ENCODE peak calls at places on chromosomes 3 and 15, in seven cellular contexts. I is OCI-LY7, F is IMR-90, S is hepatocyte, L is fibroblast of lung, V is mammary epithelial cell, C is neural progenitor cell. G is an unnamed sample.

GRCh38 chr15:52095597-52096262 is 16.8 kb downstream of the BCL2L10 start:
- DNase-seq in S (peak; percentile 25), I (no peak), C (no peak), L (peak; percentile 97), V (peak; percentile 98), F (peak; percentile 93), G (no peak)

GRCh38 chr3:120263792-120264191 is 21.2 kb downstream of the GPR156 start:
- DNase-seq in I (no peak), F (no peak), V (no peak), S (no peak), C (no peak), L (no peak), G (peak; percentile 46)

GRCh38 chr3:46607603-46608028 is 4.7 kb upstream of the FAM240A start:
- DNase-seq in F (no peak), V (no peak), I (no peak), C (peak; percentile 64), S (no peak), L (peak; percentile 54), G (peak; percentile 56)

GRCh38 chr3:155387571-155387970 is 94.1 kb upstream of the STRIT1 start:
- DNase-seq in C (no peak), I (no peak), S (no peak), V (peak; percentile 73), F (no peak), L (no peak), G (no peak)

GRCh38 chr3:108552267-108553159 is 36.7 kb downstream of the CIP2A start:
- DNase-seq in S (peak; percentile 64), L (peak; percentile 78), C (peak; percentile 60), I (peak; percentile 28), F (peak; percentile 56), V (peak; percentile 21), G (peak; percentile 73)

GRCh38 chr15:100261302-100262240 is 80.2 kb downstream of the ADAMTS17 start:
- DNase-seq in C (no peak), F (no peak), I (no peak), L (no peak), V (no peak), S (no peak), G (no peak)

GRCh38 chr3:181616088-181617070 is 95.3 kb upstream of the SOX2 start:
- DNase-seq in F (no peak), V (no peak), S (no peak), L (no peak), I (no peak), C (no peak), G (no peak)

GRCh38 chr3:190120161-190121060 is at the start of gene P3H2:
- DNase-seq in I (no peak), F (peak; percentile 93), S (peak; percentile 96), L (peak; percentile 92), C (peak; percentile 95), V (peak; percentile 92), G (no peak)

GRCh38 chr15:29726553-29726952 is 95.7 kb downstream of the TJP1 start:
- DNase-seq in V (no peak), I (no peak), L (no peak), S (no peak), C (no peak), F (no peak), G (no peak)

GRCh38 chr3:66744986-66745385 is 244.2 kb upstream of the LRIG1 start:
- DNase-seq in V (peak; percentile 21), I (no peak), S (no peak), F (peak; percentile 46), C (no peak), L (no peak), G (no peak)

GRCh38 chr3:45758871-45759270 is 37.5 kb downstream of the SLC6A20 start:
- DNase-seq in C (no peak), S (no peak), I (no peak), V (no peak), F (no peak), L (no peak), G (no peak)

GRCh38 chr15:74431645-74432044 is 2.1 kb downstream of the SEMA7A start:
- DNase-seq in C (no peak), F (no peak), L (no peak), S (no peak), I (no peak), V (no peak), G (peak; percentile 55)

GRCh38 chr3:10693457-10693856 is 122.6 kb upstream of the SLC6A11 start:
- DNase-seq in L (peak; percentile 4), C (no peak), S (no peak), V (no peak), F (peak; percentile 3), I (peak; percentile 11), G (peak; percentile 73)

GRCh38 chr3:42264399-42265058 is 1.5 kb downstream of the CCK start:
- DNase-seq in S (no peak), L (peak; percentile 28), I (no peak), F (peak; percentile 16), V (no peak), C (no peak), G (no peak)
- H3K4me2 ChIP-seq in S (no peak overlapping the region), L (peak overlapping the region; percentile 37), I (no peak overlapping the region), F (no peak overlapping the region), V (peak overlapping the region; percentile 38), C (no peak overlapping the region), G (no peak overlapping the region)

GRCh38 chr3:123069021-123069381 is 2.2 kb downstream of the PDIA5 start:
- DNase-seq in V (no peak), I (no peak), S (no peak), C (no peak), L (no peak), F (no peak), G (no peak)

GRCh38 chr3:123071581-123071980 is 4.8 kb downstream of the PDIA5 start:
- DNase-seq in L (no peak), I (no peak), V (no peak), F (no peak), S (peak; percentile 29), C (no peak), G (no peak)

GRCh38 chr3:123072152-123072551 is 5.3 kb downstream of the PDIA5 start:
- DNase-seq in I (no peak), C (no peak), L (no peak), S (no peak), F (no peak), V (no peak), G (no peak)

GRCh38 chr3:123071146-123071545 is 4.3 kb downstream of the PDIA5 start:
- DNase-seq in L (peak; percentile 43), C (peak; percentile 38), F (peak; percentile 51), V (no peak), I (peak; percentile 8), S (peak; percentile 42), G (peak; percentile 52)

GRCh38 chr3:123070471-123070870 is 3.6 kb downstream of the PDIA5 start:
- DNase-seq in L (no peak), S (no peak), I (no peak), F (no peak), C (no peak), V (no peak), G (no peak)
- H4K20me1 ChIP-seq in L (peaks cover 3% of the 10 kb centered on the region), S (peaks cover 41% of the 10 kb centered on the region), I (peaks cover 4% of the 10 kb centered on the region), F (peaks cover 59% of the 10 kb centered on the region), C (peaks cover 16% of the 10 kb centered on the region), V (no peaks in the 10 kb centered on the region), G (peaks cover 30% of the 10 kb centered on the region)

GRCh38 chr15:63940956-63941620 is 105.2 kb downstream of the DAPK2 start:
- DNase-seq in V (no peak), I (no peak), C (no peak), S (no peak), L (no peak), F (no peak), G (peak; percentile 68)
- H3K4me2 ChIP-seq in V (no peak overlapping the region), I (no peak overlapping the region), C (no peak overlapping the region), S (no peak overlapping the region), L (no peak overlapping the region), F (no peak overlapping the region), G (peak overlapping the region; percentile 48)

DNA sequence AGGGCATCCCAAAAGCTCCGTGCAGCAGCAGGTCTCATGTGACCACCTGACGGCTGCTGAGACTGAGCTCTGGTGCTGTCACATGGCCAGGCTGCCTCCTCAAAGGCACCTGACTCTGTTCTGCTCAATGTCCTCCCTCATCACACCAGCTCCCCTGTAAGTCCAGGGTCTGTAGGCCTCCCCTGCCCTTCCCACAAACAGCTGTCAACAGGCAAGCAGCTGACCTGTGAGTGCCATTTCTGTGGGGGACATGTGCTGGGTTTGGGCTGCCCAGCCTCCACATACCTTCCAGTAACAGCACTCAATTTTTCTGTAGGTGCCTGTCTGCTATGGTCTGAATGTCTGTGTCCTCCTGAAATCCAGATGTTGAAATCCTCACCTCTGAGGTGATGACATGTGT is 11.2 kb downstream of the NUP210 start:
- DNase-seq in V (no peak), S (no peak), C (no peak), L (no peak), F (no peak), I (no peak), G (no peak)
- H4K20me1 ChIP-seq in V (no peaks in the 10 kb centered on the region), S (no peaks in the 10 kb centered on the region), C (peaks cover 11% of the 10 kb centered on the region), L (no peaks in the 10 kb centered on the region), F (no peaks in the 10 kb centered on the region), I (peaks cover 6% of the 10 kb centered on the region), G (peaks cover 21% of the 10 kb centered on the region)

DNA sequence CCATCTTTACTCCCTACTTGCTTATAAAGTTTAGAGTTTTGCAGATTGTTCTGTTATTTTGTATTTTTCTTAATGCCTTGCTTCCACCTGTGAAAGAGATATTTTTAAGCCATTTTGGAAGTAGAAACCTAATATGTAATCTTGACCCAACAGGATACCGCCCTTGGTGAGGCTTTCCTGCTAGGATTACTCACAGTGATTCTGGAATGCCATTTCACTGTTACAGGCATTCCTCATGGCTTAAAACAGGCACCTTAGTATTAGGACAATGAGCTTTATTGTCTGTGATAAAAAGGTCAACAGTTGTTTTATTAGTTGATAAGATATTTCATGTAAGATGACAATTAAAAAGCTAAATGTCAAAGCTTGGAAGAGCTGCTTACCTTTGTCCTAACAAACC is 58.2 kb downstream of the PHLDB2 start:
- DNase-seq in F (peak; percentile 52), S (no peak), V (peak; percentile 67), C (peak; percentile 65), I (no peak), L (no peak), G (no peak)
- H3K4me2 ChIP-seq in F (no peak overlapping the region), S (peak overlapping the region; percentile 28), V (peak overlapping the region; percentile 68), C (peak overlapping the region; percentile 41), I (no peak overlapping the region), L (no peak overlapping the region), G (no peak overlapping the region)